ENCODE peak calls at places on chromosomes 12 and 14, in five cellular contexts. L is left lung; O is activated naive CD4-positive, alpha-beta T cell treated with anti-CD3 and anti-CD28 coated beads, Interleukin-2, amount 10 ng/mL, durations not matched to agents 7 days and 5 days; Q is fibroblast of villous mesenchyme; K is HCEC 1CT. N is an unnamed sample.
A peak's percentile ranks its signal among the peaks of the same experiment; 100 is the strongest.

GRCh38 chr12:47799357-47799955 is 20.2 kb downstream of the HDAC7 start:
- DNase-seq in L (no peak), O (no peak), Q (no peak), K (no peak), N (no peak)

GRCh38 chr12:119444462-119445044 is 110.0 kb downstream of the CCDC60 start:
- DNase-seq in L (peak; percentile 37), O (peak; percentile 63), Q (peak; percentile 3), K (peak; percentile 9), N (no peak)

GRCh38 chr14:90785474-90785873 is 30.8 kb downstream of the TTC7B start:
- DNase-seq in L (peak; percentile 62), O (no peak), Q (no peak), K (no peak), N (no peak)

GRCh38 chr14:70096866-70097265 is 91.9 kb downstream of the SLC8A3 start:
- DNase-seq in L (no peak), O (no peak), Q (peak; percentile 2), K (peak; percentile 25), N (peak; percentile 12)

GRCh38 chr12:107320929-107321618 is 227.7 kb upstream of the CRY1 start:
- DNase-seq in L (no peak), O (peak; percentile 90), Q (peak; percentile 8), K (no peak), N (no peak)

GRCh38 chr14:61102549-61103466 is 121.8 kb downstream of the SLC38A6 start:
- DNase-seq in L (no peak), O (no peak), Q (no peak), K (no peak), N (no peak)

GRCh38 chr12:51871126-51871525 is 16.8 kb upstream of the ANKRD33 start:
- DNase-seq in L (no peak), O (no peak), Q (no peak), K (no peak), N (no peak)

GRCh38 chr14:52413729-52414453 is 99.8 kb downstream of the PTGER2 start:
- DNase-seq in L (no peak), O (no peak), Q (peak; percentile 93), K (peak; percentile 70), N (no peak)

GRCh38 chr12:49616533-49617219 is 6.7 kb upstream of the PRPF40B start:
- DNase-seq in L (no peak), O (no peak), Q (no peak), K (no peak), N (no peak)

N was measured in hepatic stellate cell.